ENCODE peak calls at places on chromosomes 13 and 19, in four cellular contexts. D is EL; C is activated CD8-positive, alpha-beta memory T cell treated with anti-CD3 and anti-CD28 coated beads for 4 hours; S is GF-D8. P is an unnamed sample.

GRCh38 chr13:40986328-40986856 is 32.7 kb downstream of the ELF1 start:
- DNase-seq in D (no peak), C (no peak), S (no peak), P (no peak)

GRCh38 chr19:7391218-7391670 is 42.5 kb downstream of the ARHGEF18 start:
- DNase-seq in D (peak), C (no peak), S (no peak), P (no peak)

GRCh38 chr19:23346696-23347095 is 48.6 kb downstream of the ZNF91 start:
- DNase-seq in D (no peak), C (no peak), S (no peak), P (no peak)

GRCh38 chr13:46063292-46063691 is 10.7 kb upstream of the ZC3H13 start:
- DNase-seq in D (no peak), C (no peak), S (no peak), P (no peak)

GRCh38 chr19:34172661-34173144 is 399 bp downstream of the LSM14A start:
- DNase-seq in D (no peak), C (no peak), S (no peak), P (no peak)

GRCh38 chr19:19997656-19998268 is 41.5 kb downstream of the ZNF682 start:
- DNase-seq in D (no peak), C (no peak), S (no peak), P (no peak)

GRCh38 chr13:52809310-52809769 is 39.1 kb downstream of the PCDH8 start:
- DNase-seq in D (peak), C (no peak), S (peak), P (no peak)

GRCh38 chr19:39542198-39542597 is 2.2 kb upstream of the EID2 start:
- DNase-seq in D (no peak), C (no peak), S (no peak), P (no peak)

GRCh38 chr13:93172109-93172508 is 54.5 kb upstream of the GPC6 start:
- DNase-seq in D (peak), C (no peak), S (no peak), P (no peak)

GRCh38 chr19:51431124-51431523 is 13.7 kb upstream of the SIGLEC10 start:
- DNase-seq in D (no peak), C (no peak), S (peak), P (no peak)

GRCh38 chr13:49412749-49413148 is 31.1 kb downstream of the CAB39L start:
- DNase-seq in D (no peak), C (no peak), S (no peak), P (no peak)

GRCh38 chr19:2416321-2417097 is 10.9 kb downstream of the TIMM13 start:
- DNase-seq in D (no peak), C (no peak), S (no peak), P (no peak)

GRCh38 chr13:90311929-90312328 is 1035.6 kb upstream of the MIR17HG start:
- DNase-seq in D (no peak), C (no peak), S (no peak), P (no peak)

GRCh38 chr13:107838592-107839161 is 376.7 kb downstream of the LIG4 start:
- DNase-seq in D (no peak), C (no peak), S (no peak), P (no peak)

P was measured in esophagus squamous epithelium.